ENCODE peak calls at places on chromosomes 13 and 19, in eight cellular contexts. J, U, O, N, P, L, M and C are unnamed samples.

GRCh38 chr19:39325778-39326680 is 5.4 kb upstream of the LRFN1 start:
- DNase-seq in J (no peak), U (peak; percentile 18), O (no peak), N (no peak), P (no peak), L (no peak), M (no peak), C (no peak)

GRCh38 chr19:49421039-49421877 is 2.0 kb downstream of the PTH2 start:
- DNase-seq in J (peak; percentile 81), U (peak; percentile 77), O (no peak), N (peak; percentile 42), P (peak; percentile 55), L (no peak), M (peak; percentile 93), C (peak; percentile 81)

GRCh38 chr13:48748681-48749080 is 95.0 kb downstream of the CYSLTR2 start:
- DNase-seq in J (no peak), U (no peak), O (no peak), N (no peak), P (peak; percentile 55), L (no peak), M (no peak), C (no peak)

GRCh38 chr13:46295531-46296464 is 84.1 kb downstream of the LRRC63 start:
- DNase-seq in J (peak; percentile 97), U (peak; percentile 93), O (no peak), N (peak; percentile 34), P (peak; percentile 95), L (peak; percentile 41), M (no peak), C (no peak)

GRCh38 chr19:46976845-46977320 is 42.8 kb upstream of the NPAS1 start:
- DNase-seq in J (peak; percentile 83), U (no peak), O (no peak), N (no peak), P (peak; percentile 65), L (no peak), M (peak; percentile 57), C (no peak)

GRCh38 chr13:23950736-23951510 is 53.6 kb upstream of the C1QTNF9B start:
- DNase-seq in J (no peak), U (no peak), O (no peak), N (no peak), P (no peak), L (no peak), M (no peak), C (no peak)

GRCh38 chr13:95588721-95589120 is 36.2 kb downstream of the CLDN10 start:
- DNase-seq in J (peak; percentile 15), U (peak; percentile 63), O (no peak), N (no peak), P (peak; percentile 30), L (peak; percentile 16), M (no peak), C (no peak)

GRCh38 chr13:40986328-40986856 is 32.7 kb downstream of the ELF1 start:
- DNase-seq in J (peak; percentile 32), U (no peak), O (no peak), N (no peak), P (peak; percentile 44), L (no peak), M (no peak), C (no peak)

GRCh38 chr13:99982021-99982740 is 597 bp downstream of the ZIC2 start:
- DNase-seq in J (no peak), U (peak; percentile 33), O (no peak), N (no peak), P (no peak), L (no peak), M (peak; percentile 61), C (peak; percentile 72)

GRCh38 chr19:29119582-29119981 is 93.4 kb downstream of the UQCRFS1 start:
- DNase-seq in J (no peak), U (no peak), O (no peak), N (no peak), P (no peak), L (no peak), M (peak; percentile 38), C (no peak)

GRCh38 chr13:41694902-41695301 is 237.6 kb downstream of the RGCC start:
- DNase-seq in J (peak; percentile 95), U (peak; percentile 84), O (no peak), N (peak; percentile 25), P (peak; percentile 95), L (peak; percentile 86), M (no peak), C (no peak)

GRCh38 chr13:48660356-48661076 is 6.8 kb downstream of the CYSLTR2 start:
- DNase-seq in J (no peak), U (no peak), O (no peak), N (no peak), P (no peak), L (no peak), M (no peak), C (no peak)

GRCh38 chr13:98651716-98652115 is 74.8 kb upstream of the STK24 start:
- DNase-seq in J (no peak), U (no peak), O (no peak), N (no peak), P (no peak), L (no peak), M (no peak), C (no peak)

GRCh38 chr13:94673841-94674240 is 38.5 kb downstream of the SOX21 start:
- DNase-seq in J (no peak), U (no peak), O (no peak), N (no peak), P (no peak), L (no peak), M (no peak), C (no peak)

GRCh38 chr13:113855931-113856715 is 7.8 kb downstream of the GAS6 start:
- DNase-seq in J (no peak), U (no peak), O (no peak), N (no peak), P (no peak), L (no peak), M (no peak), C (peak; percentile 56)

GRCh38 chr13:36858285-36858684 is 39.3 kb downstream of the RFXAP start:
- DNase-seq in J (peak; percentile 69), U (peak; percentile 70), O (no peak), N (no peak), P (peak; percentile 80), L (peak; percentile 24), M (peak; percentile 8), C (no peak)

GRCh38 chr13:50198508-50198907 is 183.3 kb downstream of the KCNRG start:
- DNase-seq in J (peak; percentile 83), U (peak; percentile 97), O (no peak), N (no peak), P (peak; percentile 76), L (no peak), M (no peak), C (no peak)

GRCh38 chr13:105139380-105140285 is 1395.8 kb downstream of the EFNB2 start:
- DNase-seq in J (peak; percentile 32), U (no peak), O (peak; percentile 26), N (peak; percentile 33), P (peak; percentile 8), L (no peak), M (no peak), C (no peak)

GRCh38 chr13:24182703-24183081 is 22.2 kb downstream of the SPATA13 start:
- DNase-seq in J (no peak), U (no peak), O (no peak), N (no peak), P (no peak), L (no peak), M (no peak), C (no peak)

DNA sequence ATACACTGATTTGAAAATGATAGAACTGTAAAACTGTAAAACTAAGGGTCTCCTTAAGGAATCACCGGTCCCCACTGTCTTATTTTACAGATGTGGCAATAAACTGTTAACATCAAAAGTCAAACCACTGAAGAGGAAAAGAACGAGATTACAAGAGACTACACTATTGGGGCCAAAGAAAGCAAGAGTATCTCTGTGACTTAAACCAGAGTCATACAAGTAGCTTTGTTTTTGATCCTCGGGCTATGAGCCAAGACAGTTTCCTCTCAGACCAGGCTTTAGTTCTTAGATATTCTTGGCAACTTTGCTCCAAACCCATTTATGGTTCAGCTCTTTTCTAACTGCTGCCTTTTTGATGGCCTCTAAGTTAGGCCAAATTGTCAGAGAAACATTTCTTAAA is 113.8 kb downstream of the TBC1D4 start:
- DNase-seq in J (peak; percentile 93), U (peak; percentile 70), O (no peak), N (no peak), P (peak; percentile 91), L (no peak), M (no peak), C (no peak)
- TF ChIP-seq CTCF in J (no peak), U (no peak), O (no peak), N (no peak), P (no peak), L (no peak), M (no peak), C (no peak)

GRCh38 chr19:3443840-3444694 is 36.3 kb downstream of the SMIM24 start:
- DNase-seq in J (peak; percentile 52), U (no peak), O (no peak), N (no peak), P (peak; percentile 72), L (no peak), M (peak; percentile 72), C (no peak)

GRCh38 chr19:3441986-3442329 is 38.4 kb downstream of the SMIM24 start:
- DNase-seq in J (no peak), U (no peak), O (no peak), N (no peak), P (no peak), L (no peak), M (no peak), C (no peak)

GRCh38 chr19:3442487-3443071 is 37.7 kb downstream of the SMIM24 start:
- DNase-seq in J (no peak), U (no peak), O (no peak), N (no peak), P (no peak), L (no peak), M (no peak), C (no peak)

GRCh38 chr19:3441089-3441985 is 39.0 kb downstream of the SMIM24 start:
- DNase-seq in J (no peak), U (no peak), O (no peak), N (no peak), P (no peak), L (no peak), M (no peak), C (no peak)

DNA sequence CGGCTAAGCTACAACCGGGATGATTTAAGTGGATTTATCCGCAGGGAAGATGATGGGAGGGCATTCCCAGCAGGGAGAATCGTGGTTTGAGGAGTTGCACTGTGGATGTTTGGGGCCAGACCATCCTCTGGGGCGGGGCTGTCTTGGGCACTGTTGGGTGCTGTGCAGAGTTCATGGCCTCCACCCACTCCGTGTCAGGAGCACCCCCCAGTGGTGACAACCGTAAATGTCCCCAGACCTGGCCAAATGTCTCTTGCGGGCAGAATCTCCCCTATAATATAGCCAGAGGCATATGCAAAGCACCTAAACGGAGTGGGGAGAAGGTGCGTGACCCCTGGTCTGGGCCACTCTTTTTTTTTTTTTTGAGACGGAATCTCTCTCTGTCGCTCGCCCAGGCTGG is 40.2 kb downstream of the SMIM24 start:
- DNase-seq in J (peak; percentile 31), U (peak; percentile 56), O (peak; percentile 45), N (peak; percentile 69), P (no peak), L (no peak), M (no peak), C (no peak)
- TF ChIP-seq CTCF in J (peak; percentile 41), U (peak; percentile 38), O (no peak), N (peak; percentile 54), P (peak; percentile 57), L (peak; percentile 46), M (no peak), C (peak; percentile 55)

GRCh38 chr19:6393074-6393981 is at the start of gene GTF2F1:
- DNase-seq in J (peak; percentile 98), U (peak; percentile 93), O (peak; percentile 92), N (peak; percentile 93), P (peak; percentile 98), L (peak; percentile 87), M (peak; percentile 95), C (peak; percentile 97)
- TF ChIP-seq CTCF in J (no peak), U (no peak), O (no peak), N (peak; percentile 14), P (peak; percentile 43), L (no peak), M (no peak), C (peak; percentile 26)

GRCh38 chr13:60369242-60369641 is 27.8 kb upstream of the TDRD3 start:
- DNase-seq in J (peak; percentile 12), U (peak; percentile 11), O (no peak), N (no peak), P (peak; percentile 27), L (no peak), M (no peak), C (no peak)
- TF ChIP-seq CTCF in J (peak; percentile 30), U (peak; percentile 12), O (no peak), N (no peak), P (no peak), L (peak; percentile 8), M (peak; percentile 31), C (peak; percentile 67)